ENCODE peak calls at places on chromosomes 1 and 21, in nine cellular contexts. R is stimulated activated CD8-positive, alpha-beta memory T cell treated with anti-CD3 and anti-CD28 coated beads, Interleukin-7, amount 100 ng/mL, for 1 hour; I is HT-29; C is neural progenitor cell; A is M059J; T is activated naive CD4-positive, alpha-beta T cell; N is A549; L is iPS DF 19.7; H is progenitor cell of endocrine pancreas. V is an unnamed sample.

GRCh38 chr1:220894025-220894923 is 15.0 kb downstream of the HLX start:
- DNase-seq in H (no peak), L (no peak), N (no peak), A (no peak), T (no peak), R (no peak), C (peak; percentile 65), I (no peak), V (no peak)

GRCh38 chr1:1613509-1614082 is 1.7 kb upstream of the MIB2 start:
- DNase-seq in C (no peak), I (no peak), A (no peak), T (no peak), R (no peak), H (no peak), N (no peak), L (no peak), V (no peak)

GRCh38 chr1:184002071-184002470 is 35.5 kb downstream of the COLGALT2 start:
- DNase-seq in T (no peak), I (peak; percentile 52), H (no peak), N (peak; percentile 34), R (no peak), A (peak; percentile 92), C (peak; percentile 63), L (no peak), V (no peak)

GRCh38 chr1:59272507-59272906 is 24.4 kb upstream of the FGGY start:
- DNase-seq in N (no peak), I (no peak), T (no peak), R (no peak), L (no peak), C (no peak), A (peak; percentile 71), H (no peak), V (no peak)

GRCh38 chr1:210598135-210598652 is 269.5 kb downstream of the HHAT start:
- DNase-seq in A (peak; percentile 100), N (peak; percentile 98), R (no peak), L (no peak), I (no peak), H (no peak), C (no peak), T (no peak), V (no peak)

GRCh38 chr1:53585565-53585964 is 126.4 kb downstream of the DMRTB1 start:
- DNase-seq in N (no peak), L (no peak), H (no peak), C (no peak), A (no peak), I (no peak), T (no peak), R (no peak), V (no peak)

GRCh38 chr1:178725603-178726517 is 816 bp downstream of the RALGPS2 start:
- DNase-seq in L (peak; percentile 91), I (peak; percentile 89), A (peak; percentile 88), H (peak; percentile 48), N (peak; percentile 95), C (peak; percentile 86), T (no peak), R (peak; percentile 17), V (peak; percentile 70)

GRCh38 chr21:34022557-34023335 is 50.6 kb upstream of the MRPS6 start:
- DNase-seq in R (no peak), H (no peak), L (no peak), N (no peak), A (peak; percentile 72), T (no peak), I (peak; percentile 47), C (peak; percentile 22), V (no peak)

GRCh38 chr21:37452222-37452621 is 85.6 kb downstream of the DYRK1A start:
- DNase-seq in N (no peak), R (no peak), I (no peak), H (no peak), C (no peak), A (peak; percentile 93), T (no peak), L (no peak), V (no peak)

GRCh38 chr1:46174448-46175231 is at the start of gene TSPAN1:
- DNase-seq in L (no peak), I (no peak), T (no peak), N (no peak), C (no peak), A (peak; percentile 69), H (no peak), R (no peak), V (no peak)

GRCh38 chr1:77039739-77040138 is 172.5 kb downstream of the ST6GALNAC5 start:
- DNase-seq in H (no peak), T (no peak), I (peak; percentile 69), R (no peak), A (peak; percentile 98), L (no peak), N (peak; percentile 87), C (no peak), V (no peak)

GRCh38 chr1:173015629-173016028 is 35.1 kb downstream of the TNFSF18 start:
- DNase-seq in R (no peak), C (no peak), N (no peak), A (no peak), I (no peak), L (no peak), H (no peak), T (no peak), V (no peak)

GRCh38 chr21:31347435-31348032 is 3.5 kb upstream of the TIAM1 start:
- DNase-seq in H (no peak), I (peak; percentile 19), C (peak; percentile 23), R (no peak), T (no peak), N (peak; percentile 42), A (peak; percentile 50), L (no peak), V (no peak)

GRCh38 chr1:159790237-159790917 is 9.6 kb downstream of the DUSP23 start:
- DNase-seq in H (no peak), T (no peak), R (no peak), A (peak; percentile 9), I (peak; percentile 57), C (peak; percentile 63), L (no peak), N (peak; percentile 36), V (peak; percentile 22)

GRCh38 chr1:171484760-171485374 is 463 bp upstream of the PRRC2C start:
- DNase-seq in H (no peak), N (no peak), A (no peak), T (no peak), I (no peak), C (no peak), R (no peak), L (no peak), V (no peak)

GRCh38 chr1:154420172-154420571 is 15.0 kb downstream of the IL6R start:
- DNase-seq in C (no peak), A (peak; percentile 92), L (no peak), I (no peak), T (no peak), R (no peak), N (peak; percentile 86), H (no peak), V (no peak)

GRCh38 chr1:201311356-201312011 is 28.2 kb downstream of the PKP1 start:
- DNase-seq in H (no peak), A (no peak), T (no peak), N (no peak), R (no peak), I (no peak), C (no peak), L (no peak), V (no peak)

V was measured in NCI-H1436.